ENCODE peak calls at places on chromosomes 11 and 22, in four cellular contexts. S is left ventricle myocardium inferior; G is NCI-H446; U is activated CD4-positive, CD25-positive, alpha-beta regulatory T cell. M is an unnamed sample.

GRCh38 chr22:44329179-44329796 is 16.5 kb upstream of the SHISAL1 start:
- DNase-seq in S (no peak), G (no peak), U (no peak), M (no peak)

GRCh38 chr11:119028346-119029068 is 2.2 kb downstream of the SLC37A4 start:
- DNase-seq in S (no peak), G (no peak), U (no peak), M (no peak)

GRCh38 chr11:70059971-70060370 is 18.1 kb upstream of the ANO1 start:
- DNase-seq in S (no peak), G (no peak), U (no peak), M (no peak)

GRCh38 chr11:60955566-60955965 is 3.6 kb upstream of the SLC15A3 start:
- DNase-seq in S (no peak), G (no peak), U (no peak), M (no peak)

GRCh38 chr11:78733031-78733430 is 158.4 kb upstream of the NARS2 start:
- DNase-seq in S (no peak), G (no peak), U (no peak), M (no peak)

GRCh38 chr11:128040603-128041002 is 546.8 kb downstream of the ETS1 start:
- DNase-seq in S (no peak), G (no peak), U (no peak), M (no peak)

GRCh38 chr11:115098037-115098436 is 406.2 kb downstream of the CADM1 start:
- DNase-seq in S (no peak), G (no peak), U (no peak), M (no peak)

GRCh38 chr22:30880847-30881246 is 87.7 kb downstream of the MORC2 start:
- DNase-seq in S (no peak), G (no peak), U (no peak), M (no peak)

GRCh38 chr11:75380716-75381420 is 18.4 kb upstream of the RPS3 start:
- DNase-seq in S (no peak), G (no peak), U (no peak), M (no peak)

GRCh38 chr11:111522426-111522825 is 7.8 kb downstream of the HOATZ start:
- DNase-seq in S (no peak), G (no peak), U (no peak), M (no peak)

GRCh38 chr11:6237271-6237670 is 1.6 kb upstream of the CNGA4 start:
- DNase-seq in S (no peak), G (no peak), U (no peak), M (no peak)

GRCh38 chr11:1232328-1233321 is 9.8 kb downstream of the MUC5B start:
- DNase-seq in S (peak), G (no peak), U (no peak), M (no peak)

GRCh38 chr11:126426820-126427749 is 71.6 kb downstream of the ST3GAL4 start:
- DNase-seq in S (no peak), G (peak), U (no peak), M (no peak)

GRCh38 chr22:40453676-40454075 is 83.3 kb downstream of the SGSM3 start:
- DNase-seq in S (no peak), G (no peak), U (no peak), M (no peak)

GRCh38 chr11:2515401-2516275 is 70.8 kb downstream of the KCNQ1 start:
- DNase-seq in S (peak), G (no peak), U (no peak), M (no peak)

GRCh38 chr11:108319541-108320145 is 96.8 kb downstream of the ATM start:
- DNase-seq in S (no peak), G (no peak), U (no peak), M (no peak)

GRCh38 chr11:108733479-108734116 is 68.7 kb downstream of the DDX10 start:
- DNase-seq in S (no peak), G (no peak), U (no peak), M (peak)

GRCh38 chr11:59173080-59173963 is 1.4 kb downstream of the DTX4 start:
- DNase-seq in S (no peak), G (no peak), U (no peak), M (no peak)

GRCh38 chr11:35143509-35144102 is 4.6 kb downstream of the CD44 start:
- DNase-seq in S (no peak), G (no peak), U (no peak), M (no peak)

GRCh38 chr11:111537336-111537860 is 3.1 kb upstream of the LAYN start:
- DNase-seq in S (no peak), G (no peak), U (no peak), M (no peak)

GRCh38 chr11:84089072-84090057 is 803.2 kb upstream of the CCDC90B start:
- DNase-seq in S (no peak), G (peak), U (no peak), M (no peak)

GRCh38 chr11:119157088-119157487 is 8.2 kb downstream of the ABCG4 start:
- DNase-seq in S (no peak), G (no peak), U (no peak), M (no peak)

GRCh38 chr11:117761993-117762392 is 35.0 kb downstream of the DSCAML1 start:
- DNase-seq in S (no peak), G (no peak), U (no peak), M (no peak)